ENCODE peak calls at places on chromosome 18, in eight cellular contexts. One of them, this sample, is unnamed.

GRCh38 chr18:3594760-3595241 is 144.8 kb downstream of the TGIF1 start:
- DNase-seq in H1: no peak
- DNase-seq in HepG2: peak; percentile 30
- DNase-seq in A549: peak; percentile 58
- DNase-seq in WTC11: no peak
- DNase-seq in K562: peak; percentile 62
- DNase-seq in GM12878: no peak
- DNase-seq in SK-N-SH: no peak
- DNase-seq in this sample: peak; percentile 49

GRCh38 chr18:61702007-61702406 is 190.8 kb downstream of the RNF152 start:
- DNase-seq in WTC11: no peak
- DNase-seq in A549: no peak
- DNase-seq in SK-N-SH: no peak
- DNase-seq in H1: no peak
- DNase-seq in GM12878: no peak
- DNase-seq in HepG2: no peak
- DNase-seq in K562: no peak
- DNase-seq in this sample: peak; percentile 89

GRCh38 chr18:13643261-13643671 is 83.1 kb downstream of the FAM210A start:
- DNase-seq in WTC11: no peak
- DNase-seq in A549: no peak
- DNase-seq in K562: peak; percentile 11
- DNase-seq in HepG2: no peak
- DNase-seq in H1: no peak
- DNase-seq in SK-N-SH: no peak
- DNase-seq in GM12878: no peak
- DNase-seq in this sample: no peak

GRCh38 chr18:23689031-23689615 is at the start of gene LAMA3:
- DNase-seq in SK-N-SH: peak; percentile 81
- DNase-seq in HepG2: no peak
- DNase-seq in K562: no peak
- DNase-seq in A549: peak; percentile 65
- DNase-seq in GM12878: no peak
- DNase-seq in WTC11: no peak
- DNase-seq in H1: no peak
- DNase-seq in this sample: peak; percentile 11

GRCh38 chr18:24602156-24602555 is 141.7 kb downstream of the HRH4 start:
- DNase-seq in A549: no peak
- DNase-seq in WTC11: no peak
- DNase-seq in HepG2: no peak
- DNase-seq in K562: no peak
- DNase-seq in H1: no peak
- DNase-seq in SK-N-SH: no peak
- DNase-seq in GM12878: no peak
- DNase-seq in this sample: no peak

GRCh38 chr18:63299837-63300787 is 19.5 kb downstream of the BCL2 start:
- DNase-seq in SK-N-SH: no peak
- DNase-seq in GM12878: no peak
- DNase-seq in H1: no peak
- DNase-seq in A549: no peak
- DNase-seq in WTC11: no peak
- DNase-seq in HepG2: no peak
- DNase-seq in K562: no peak
- DNase-seq in this sample: peak; percentile 31

GRCh38 chr18:50465211-50466153 is 90.6 kb downstream of the SKA1 start:
- DNase-seq in WTC11: no peak
- DNase-seq in K562: no peak
- DNase-seq in GM12878: no peak
- DNase-seq in A549: no peak
- DNase-seq in H1: no peak
- DNase-seq in HepG2: no peak
- DNase-seq in SK-N-SH: no peak
- DNase-seq in this sample: no peak

GRCh38 chr18:30245756-30246515 is 796.6 kb downstream of the DSC3 start:
- DNase-seq in HepG2: no peak
- DNase-seq in SK-N-SH: no peak
- DNase-seq in H1: no peak
- DNase-seq in WTC11: no peak
- DNase-seq in K562: no peak
- DNase-seq in GM12878: no peak
- DNase-seq in A549: no peak
- DNase-seq in this sample: no peak

GRCh38 chr18:33495278-33495677 is 54.8 kb upstream of the CCDC178 start:
- DNase-seq in H1: peak; percentile 44
- DNase-seq in HepG2: peak; percentile 24
- DNase-seq in A549: peak; percentile 16
- DNase-seq in WTC11: peak; percentile 37
- DNase-seq in GM12878: peak; percentile 2
- DNase-seq in SK-N-SH: peak; percentile 36
- DNase-seq in K562: peak; percentile 34
- DNase-seq in this sample: peak; percentile 13

GRCh38 chr18:9643549-9643948 is 29.2 kb upstream of the PPP4R1 start:
- DNase-seq in A549: peak; percentile 92
- DNase-seq in WTC11: peak; percentile 36
- DNase-seq in K562: no peak
- DNase-seq in HepG2: peak; percentile 75
- DNase-seq in H1: peak; percentile 73
- DNase-seq in GM12878: no peak
- DNase-seq in SK-N-SH: no peak
- DNase-seq in this sample: peak; percentile 97

GRCh38 chr18:21361297-21361880 is 119.4 kb downstream of the GREB1L start:
- DNase-seq in H1: no peak
- DNase-seq in WTC11: no peak
- DNase-seq in GM12878: no peak
- DNase-seq in SK-N-SH: no peak
- DNase-seq in K562: no peak
- DNase-seq in HepG2: no peak
- DNase-seq in A549: no peak
- DNase-seq in this sample: no peak

GRCh38 chr18:11031966-11032365 is 117.4 kb downstream of the PIEZO2 start:
- DNase-seq in GM12878: no peak
- DNase-seq in A549: no peak
- DNase-seq in K562: no peak
- DNase-seq in SK-N-SH: no peak
- DNase-seq in HepG2: no peak
- DNase-seq in H1: no peak
- DNase-seq in WTC11: no peak
- DNase-seq in this sample: no peak

GRCh38 chr18:50277935-50278334 is 3.4 kb downstream of the MBD1 start:
- DNase-seq in SK-N-SH: no peak
- DNase-seq in GM12878: no peak
- DNase-seq in K562: no peak
- DNase-seq in A549: no peak
- DNase-seq in H1: no peak
- DNase-seq in HepG2: no peak
- DNase-seq in WTC11: no peak
- DNase-seq in this sample: peak; percentile 74

GRCh38 chr18:4453712-4454547 is 1.2 kb downstream of the DLGAP1 start:
- DNase-seq in WTC11: peak; percentile 64
- DNase-seq in K562: no peak
- DNase-seq in SK-N-SH: peak; percentile 8
- DNase-seq in H1: no peak
- DNase-seq in A549: no peak
- DNase-seq in GM12878: no peak
- DNase-seq in HepG2: no peak
- DNase-seq in this sample: no peak

GRCh38 chr18:22998336-22998735 is 65.2 kb downstream of the RBBP8 start:
- DNase-seq in HepG2: no peak
- DNase-seq in A549: no peak
- DNase-seq in K562: no peak
- DNase-seq in SK-N-SH: no peak
- DNase-seq in H1: no peak
- DNase-seq in GM12878: no peak
- DNase-seq in WTC11: no peak
- DNase-seq in this sample: no peak

GRCh38 chr18:25349131-25349925 is 2.6 kb downstream of the ZNF521 start:
- DNase-seq in K562: no peak
- DNase-seq in GM12878: no peak
- DNase-seq in H1: no peak
- DNase-seq in HepG2: no peak
- DNase-seq in WTC11: peak; percentile 33
- DNase-seq in A549: no peak
- DNase-seq in SK-N-SH: peak; percentile 69
- DNase-seq in this sample: peak; percentile 69

GRCh38 chr18:42583197-42583776 is 532.2 kb downstream of the RIT2 start:
- DNase-seq in GM12878: no peak
- DNase-seq in K562: no peak
- DNase-seq in SK-N-SH: no peak
- DNase-seq in HepG2: no peak
- DNase-seq in WTC11: no peak
- DNase-seq in A549: no peak
- DNase-seq in H1: no peak
- DNase-seq in this sample: no peak

GRCh38 chr18:77131652-77132368 is 773 bp downstream of the MBP start:
- DNase-seq in K562: no peak
- DNase-seq in WTC11: peak; percentile 39
- DNase-seq in H1: no peak
- DNase-seq in HepG2: no peak
- DNase-seq in GM12878: no peak
- DNase-seq in A549: peak; percentile 54
- DNase-seq in SK-N-SH: peak; percentile 73
- DNase-seq in this sample: no peak
- TF ChIP-seq USF2 in K562: no peak
- TF ChIP-seq USF2 in WTC11: no peak
- TF ChIP-seq USF2 in H1: no peak
- TF ChIP-seq USF2 in HepG2: no peak
- TF ChIP-seq USF2 in GM12878: no peak
- TF ChIP-seq USF2 in A549: no peak
- TF ChIP-seq USF2 in SK-N-SH: no peak
- TF ChIP-seq USF2 in this sample: no peak

DNA sequence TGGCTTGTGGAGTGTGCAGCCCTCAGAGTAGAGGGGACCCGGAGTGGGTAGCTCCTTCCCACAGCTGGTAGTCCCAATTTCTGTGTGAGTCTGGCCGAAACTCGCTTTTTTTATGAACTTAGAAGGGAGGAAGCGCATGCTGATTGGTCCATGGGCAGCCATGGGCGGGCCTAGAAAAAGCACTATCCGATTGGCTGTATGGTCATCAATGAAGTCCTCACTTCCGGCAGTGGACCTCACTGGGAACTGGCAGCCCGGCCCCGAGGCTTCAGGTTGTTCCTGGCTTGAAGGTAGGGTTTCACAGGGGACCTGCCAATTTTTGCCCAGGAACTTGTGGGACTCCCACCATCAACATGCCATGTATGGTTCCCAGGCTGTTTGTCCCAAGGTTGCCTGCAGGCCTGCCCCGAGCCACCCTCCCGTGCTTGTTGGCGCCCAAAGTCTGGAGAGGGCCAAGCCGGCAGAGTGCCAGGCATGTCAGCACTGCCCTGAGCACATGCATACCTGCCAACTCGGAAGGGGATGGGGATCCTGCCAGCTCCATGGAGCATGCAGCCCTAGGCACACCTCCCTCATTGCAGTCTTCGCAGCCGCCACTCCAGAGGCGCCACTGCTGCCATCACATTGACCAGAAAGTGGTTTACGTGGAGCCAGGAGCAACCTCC is 98.5 kb downstream of the ATP9B start:
- DNase-seq in WTC11: no peak
- DNase-seq in K562: no peak
- DNase-seq in SK-N-SH: no peak
- DNase-seq in GM12878: no peak
- DNase-seq in A549: no peak
- DNase-seq in H1: no peak
- DNase-seq in HepG2: no peak
- DNase-seq in this sample: no peak
- TF ChIP-seq USF2 in WTC11: no peak
- TF ChIP-seq USF2 in K562: no peak
- TF ChIP-seq USF2 in SK-N-SH: no peak
- TF ChIP-seq USF2 in GM12878: no peak
- TF ChIP-seq USF2 in A549: no peak
- TF ChIP-seq USF2 in H1: no peak
- TF ChIP-seq USF2 in HepG2: no peak
- TF ChIP-seq USF2 in this sample: no peak

DNA sequence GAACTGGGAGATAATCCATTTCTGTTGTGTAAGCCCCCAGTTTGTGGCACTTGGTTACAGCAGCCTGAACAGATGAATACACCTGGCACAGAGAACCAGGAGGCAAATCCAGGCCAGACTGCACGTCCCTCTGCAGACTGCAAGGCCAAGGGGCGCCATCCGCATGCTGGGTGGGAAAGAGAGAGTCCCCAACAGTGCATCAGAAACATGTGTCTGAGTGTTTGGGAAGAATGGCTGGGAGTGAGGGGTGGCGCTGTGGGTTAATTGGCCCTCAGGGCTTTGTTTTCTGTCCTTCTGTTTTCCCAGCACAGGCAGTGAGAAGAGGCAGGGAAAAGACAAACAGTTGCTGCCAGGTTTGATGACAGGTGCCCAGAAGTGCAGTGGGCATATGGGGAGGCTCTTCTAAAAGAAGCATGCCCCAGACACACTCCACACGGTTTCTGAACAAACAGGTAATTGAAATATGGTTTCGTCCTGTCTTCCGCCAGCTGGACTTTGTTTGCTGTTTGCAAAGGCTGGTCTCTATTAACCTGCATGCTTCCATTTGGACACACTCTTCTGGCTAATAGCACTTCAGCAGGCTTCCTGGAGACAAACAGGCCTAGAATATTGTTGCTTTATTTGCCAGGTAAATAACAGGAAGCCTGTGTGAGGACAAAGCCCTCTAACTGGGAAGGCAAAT is 43.4 kb upstream of the SEC11C start:
- DNase-seq in HepG2: peak; percentile 5
- DNase-seq in SK-N-SH: peak; percentile 55
- DNase-seq in GM12878: no peak
- DNase-seq in WTC11: peak; percentile 70
- DNase-seq in A549: no peak
- DNase-seq in K562: no peak
- DNase-seq in H1: peak; percentile 38
- DNase-seq in this sample: no peak
- TF ChIP-seq USF2 in HepG2: no peak
- TF ChIP-seq USF2 in SK-N-SH: no peak
- TF ChIP-seq USF2 in GM12878: no peak
- TF ChIP-seq USF2 in WTC11: no peak
- TF ChIP-seq USF2 in A549: no peak
- TF ChIP-seq USF2 in K562: no peak
- TF ChIP-seq USF2 in H1: no peak
- TF ChIP-seq USF2 in this sample: no peak

GRCh38 chr18:79816092-79816491 is 18.4 kb downstream of the KCNG2 start:
- DNase-seq in HepG2: no peak
- DNase-seq in WTC11: no peak
- DNase-seq in K562: no peak
- DNase-seq in GM12878: no peak
- DNase-seq in H1: no peak
- DNase-seq in SK-N-SH: no peak
- DNase-seq in A549: no peak
- DNase-seq in this sample: no peak
- TF ChIP-seq USF2 in HepG2: no peak
- TF ChIP-seq USF2 in WTC11: no peak
- TF ChIP-seq USF2 in K562: no peak
- TF ChIP-seq USF2 in GM12878: no peak
- TF ChIP-seq USF2 in H1: no peak
- TF ChIP-seq USF2 in SK-N-SH: no peak
- TF ChIP-seq USF2 in A549: no peak
- TF ChIP-seq USF2 in this sample: no peak